ENCODE peak calls at places on chromosomes 2 and 18, in six cellular contexts. I is heart left ventricle, U is iris pigment epithelial cell, V is AG08395, A is kidney epithelial cell, E is LHCN-M2. O is an unnamed sample.

GRCh38 chr2:121649652-121650553 is 641 bp upstream of the CLASP1 start:
- DNase-seq in I (peak), U (peak), E (peak), A (peak), V (peak), O (peak)

GRCh38 chr2:115422004-115422634 is 979.7 kb downstream of the DPP10 start:
- DNase-seq in I (no peak), E (no peak), U (no peak), A (no peak), V (no peak), O (no peak)

GRCh38 chr2:62266433-62267038 is 70.6 kb downstream of the B3GNT2 start:
- DNase-seq in E (peak), U (peak), A (peak), V (peak), I (no peak), O (peak)

GRCh38 chr2:182863642-182864041 is 2.8 kb downstream of the FRZB start:
- DNase-seq in U (no peak), A (no peak), E (no peak), V (no peak), I (no peak), O (no peak)

GRCh38 chr2:155043097-155043496 is 344.6 kb downstream of the KCNJ3 start:
- DNase-seq in U (no peak), V (no peak), I (no peak), A (no peak), E (no peak), O (no peak)

GRCh38 chr2:6184532-6185302 is 492.5 kb downstream of the SOX11 start:
- DNase-seq in U (peak), I (no peak), A (peak), E (no peak), V (no peak), O (peak)

GRCh38 chr2:70123829-70124117 is 36.5 kb downstream of the PCBP1 start:
- DNase-seq in V (no peak), E (no peak), A (no peak), I (no peak), U (no peak), O (no peak)

GRCh38 chr2:219616550-219616949 is 10.9 kb upstream of the SLC4A3 start:
- DNase-seq in E (no peak), I (peak), U (no peak), V (no peak), A (no peak), O (no peak)

GRCh38 chr18:58784601-58785137 is 80.0 kb upstream of the ZNF532 start:
- DNase-seq in E (no peak), I (peak), U (no peak), V (no peak), A (no peak), O (no peak)

GRCh38 chr2:212953170-212953920 is 198.1 kb downstream of the IKZF2 start:
- DNase-seq in V (no peak), A (no peak), U (no peak), I (no peak), E (no peak), O (no peak)